ENCODE peak calls at places on chromosome 1, in five cellular contexts. R, G, K, T and Q are unnamed samples.

GRCh38 chr1:174023438-174023837 is 1.3 kb upstream of the RC3H1 start:
- DNase-seq in K (no peak), T (no peak), G (no peak), R (no peak), Q (no peak)

GRCh38 chr1:224643653-224644052 is 27.5 kb downstream of the CNIH3 start:
- DNase-seq in K (no peak), T (no peak), G (no peak), R (no peak), Q (no peak)

GRCh38 chr1:71465093-71465492 is 384.3 kb upstream of the ZRANB2 start:
- DNase-seq in K (no peak), R (no peak), T (no peak), G (no peak), Q (no peak)

GRCh38 chr1:12615166-12615915 is 2.7 kb downstream of the DHRS3 start:
- DNase-seq in K (no peak), R (no peak), T (no peak), G (no peak), Q (no peak)

GRCh38 chr1:9561429-9561828 is 22.2 kb downstream of the SLC25A33 start:
- DNase-seq in T (no peak), G (peak; percentile 64), K (no peak), R (peak; percentile 15), Q (no peak)

GRCh38 chr1:34403156-34403555 is 226.4 kb downstream of the C1orf94 start:
- DNase-seq in G (no peak), R (no peak), T (no peak), K (no peak), Q (no peak)

GRCh38 chr1:116201921-116202320 is 90.7 kb downstream of the MAB21L3 start:
- DNase-seq in R (no peak), K (no peak), G (no peak), T (no peak), Q (no peak)

GRCh38 chr1:3563610-3564009 is 47.7 kb downstream of the MEGF6 start:
- DNase-seq in R (no peak), T (no peak), K (no peak), G (no peak), Q (no peak)

GRCh38 chr1:86436041-86436440 is 12.1 kb downstream of the CLCA2 start:
- DNase-seq in R (peak; percentile 27), T (no peak), K (no peak), G (no peak), Q (no peak)